ENCODE peak calls at places on chromosomes 11 and 22, in ten cellular contexts. E is sigmoid colon, J is upper lobe of left lung, Q is HCT116, C is transverse colon, M is H1, I is stomach, W is spleen, Y is K562, F is breast epithelium. H is an unnamed sample.

GRCh38 chr11:109667719-109668118 is 245.7 kb downstream of the C11orf87 start:
- DNase-seq in E (no peak), J (no peak), Q (no peak), C (no peak), M (no peak), I (no peak), W (no peak), Y (no peak), F (no peak), H (no peak)

GRCh38 chr11:114281388-114281956 is 14.7 kb upstream of the NNMT start:
- DNase-seq in E (no peak), J (no peak), Q (no peak), C (no peak), M (no peak), I (no peak), W (no peak), Y (no peak), F (no peak), H (no peak)

GRCh38 chr22:35627267-35628041 is 10.3 kb upstream of the MB start:
- DNase-seq in E (peak; percentile 93), J (peak; percentile 91), Q (peak; percentile 69), C (peak; percentile 90), M (peak; percentile 63), I (peak; percentile 87), W (no peak), Y (no peak), F (peak; percentile 86), H (no peak)

GRCh38 chr22:47659467-47660302 is 897.2 kb downstream of the TBC1D22A start:
- DNase-seq in E (no peak), J (no peak), Q (no peak), C (no peak), M (no peak), I (no peak), W (no peak), Y (no peak), F (no peak), H (peak; percentile 22)

GRCh38 chr11:89608234-89608966 is 101.7 kb upstream of the TRIM77 start:
- DNase-seq in E (no peak), J (no peak), Q (no peak), C (no peak), M (no peak), I (no peak), W (no peak), Y (no peak), F (no peak), H (no peak)

GRCh38 chr11:73760066-73760679 is 701 bp downstream of the RAB6A start:
- DNase-seq in E (peak; percentile 82), J (peak; percentile 62), Q (no peak), C (peak; percentile 46), M (no peak), I (peak; percentile 37), W (no peak), Y (peak; percentile 66), F (peak; percentile 69), H (no peak)

GRCh38 chr11:117058761-117059233 is 39.4 kb downstream of the SIK3 start:
- DNase-seq in E (no peak), J (no peak), Q (no peak), C (no peak), M (no peak), I (no peak), W (no peak), Y (no peak), F (no peak), H (no peak)

GRCh38 chr11:134751825-134752224 is 339.8 kb upstream of the B3GAT1 start:
- DNase-seq in E (no peak), J (no peak), Q (no peak), C (no peak), M (no peak), I (no peak), W (peak; percentile 7), Y (no peak), F (no peak), H (no peak)

GRCh38 chr11:64224151-64224890 is 1.7 kb downstream of the TRPT1 start:
- DNase-seq in E (peak; percentile 68), J (no peak), Q (no peak), C (no peak), M (no peak), I (no peak), W (peak; percentile 84), Y (no peak), F (no peak), H (no peak)

GRCh38 chr11:64224891-64225607 is 937 bp downstream of the TRPT1 start:
- DNase-seq in E (peak; percentile 70), J (no peak), Q (no peak), C (no peak), M (no peak), I (no peak), W (peak; percentile 84), Y (no peak), F (no peak), H (no peak)

GRCh38 chr11:64226507-64227051 is 505 bp downstream of the NUDT22 start:
- DNase-seq in E (peak; percentile 80), J (peak; percentile 86), Q (no peak), C (peak; percentile 82), M (no peak), I (peak; percentile 68), W (peak; percentile 94), Y (peak; percentile 63), F (no peak), H (no peak)

GRCh38 chr11:64227405-64227956 is 1.4 kb downstream of the NUDT22 start:
- DNase-seq in E (peak; percentile 64), J (no peak), Q (no peak), C (no peak), M (no peak), I (peak; percentile 65), W (peak; percentile 74), Y (no peak), F (no peak), H (no peak)

DNA sequence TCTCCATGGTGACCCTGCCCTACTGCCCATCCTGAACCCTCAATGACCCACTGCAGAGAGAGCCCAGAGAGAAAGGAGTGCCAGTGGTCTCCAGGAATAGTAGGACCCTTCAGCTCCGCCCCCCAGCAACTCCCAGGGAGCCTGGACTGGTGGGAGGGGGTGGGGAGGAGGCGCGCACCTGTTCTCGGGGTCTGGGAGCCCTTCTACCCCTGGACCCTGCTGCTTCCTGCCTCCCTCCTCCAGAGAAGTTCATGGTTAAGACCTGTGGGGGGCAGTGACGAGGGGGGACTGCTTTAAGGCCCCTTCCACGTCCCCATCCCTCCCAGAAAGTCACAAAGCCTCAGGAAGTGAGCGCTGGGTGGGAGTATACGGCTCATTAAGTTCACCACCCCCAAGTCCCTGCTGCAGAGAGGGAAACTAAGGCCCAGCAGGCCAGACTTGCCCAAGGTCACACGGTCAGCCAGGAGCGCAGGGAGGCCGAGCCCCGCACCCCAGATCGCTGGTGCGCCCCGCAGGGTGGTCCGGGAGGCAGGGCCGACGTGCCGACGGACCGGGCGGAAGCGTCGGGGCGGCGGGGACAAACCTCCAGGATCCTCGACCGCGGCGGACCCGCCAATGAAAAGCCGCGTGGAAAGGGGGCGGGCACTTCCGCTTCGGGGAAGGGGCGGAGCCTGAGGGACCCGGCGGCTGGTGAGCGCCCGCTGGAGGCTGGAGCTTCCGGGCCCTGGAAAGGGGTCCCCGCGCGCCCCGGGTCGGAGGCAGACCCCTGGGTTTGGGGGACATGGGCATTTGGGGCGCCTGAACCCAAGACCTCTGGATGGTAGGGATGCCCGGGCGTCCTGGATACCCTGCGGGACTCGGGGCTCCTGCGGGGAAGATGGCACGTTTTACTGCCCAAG is at the start of the genes NUDT22 and TRPT1:
- DNase-seq in E (peak; percentile 96), J (peak; percentile 93), Q (no peak), C (peak; percentile 96), M (no peak), I (peak; percentile 95), W (peak; percentile 98), Y (peak; percentile 87), F (peak; percentile 92), H (peak; percentile 92)
- TF ChIP-seq CTCF in E (no peak), J (peak; percentile 25), Q (no peak), C (no peak), M (peak; percentile 48), I (no peak), W (no peak), Y (peak; percentile 38), F (no peak), H (no peak)

GRCh38 chr11:103108933-103109817 is at the start of gene DYNC2H1:
- DNase-seq in E (peak; percentile 91), J (peak; percentile 91), Q (peak; percentile 52), C (peak; percentile 88), M (peak; percentile 84), I (peak; percentile 87), W (peak; percentile 97), Y (peak; percentile 88), F (peak; percentile 72), H (peak; percentile 90)
- TF ChIP-seq POLR2A in E (no peak), J (peak; percentile 18), Q (no peak), C (no peak), M (peak; percentile 52), I (no peak), W (no peak), Y (no peak), F (no peak), H (no peak)

GRCh38 chr11:65773784-65774411 is 6.9 kb downstream of the AP5B1 start:
- DNase-seq in E (peak; percentile 24), J (no peak), Q (no peak), C (no peak), M (no peak), I (peak; percentile 15), W (no peak), Y (no peak), F (peak; percentile 1), H (no peak)
- TF ChIP-seq POLR2AphosphoS5 in E (no peak), J (no peak), Q (no peak), C (no peak), M (no peak), I (no peak), W (no peak), Y (no peak), F (no peak), H (no peak)

GRCh38 chr11:78620159-78620558 is 45.5 kb upstream of the NARS2 start:
- DNase-seq in E (no peak), J (no peak), Q (no peak), C (no peak), M (no peak), I (no peak), W (no peak), Y (no peak), F (no peak), H (no peak)

GRCh38 chr11:78613053-78613813 is 38.6 kb upstream of the NARS2 start:
- DNase-seq in E (no peak), J (no peak), Q (no peak), C (no peak), M (no peak), I (no peak), W (no peak), Y (no peak), F (no peak), H (no peak)

DNA sequence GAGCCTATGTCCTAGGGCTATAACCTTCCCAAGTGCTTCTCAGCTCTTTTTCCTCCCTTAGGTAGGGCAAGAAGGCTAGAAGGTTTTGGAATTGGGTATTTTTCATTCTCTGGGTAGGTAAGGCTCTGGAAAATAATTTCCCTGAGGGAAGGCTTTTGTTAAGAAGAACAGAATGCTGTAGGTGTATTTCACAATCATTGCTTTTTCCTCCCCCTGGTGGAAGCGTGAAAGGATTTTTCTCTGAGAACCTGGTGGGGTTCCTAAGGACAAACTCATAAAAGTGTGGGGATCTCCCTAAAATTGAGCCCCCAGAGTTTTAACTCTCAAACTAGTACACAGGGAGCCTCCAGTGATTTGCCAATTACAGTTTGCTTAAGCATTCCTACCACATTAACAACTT is 41.1 kb upstream of the NARS2 start:
- DNase-seq in E (no peak), J (no peak), Q (no peak), C (no peak), M (no peak), I (no peak), W (no peak), Y (no peak), F (no peak), H (no peak)
- TF ChIP-seq CTCF in E (no peak), J (no peak), Q (no peak), C (no peak), M (no peak), I (no peak), W (no peak), Y (peak; percentile 3), F (no peak), H (no peak)

H was measured in vagina.